ENCODE peak calls at places on chromosomes 2 and 18, in six cellular contexts. Q is epithelial cell of proximal tubule; T is heart left ventricle; I is activated CD4-positive, alpha-beta T cell treated with anti-CD3 and anti-CD28 coated beads, Interleukin-2, amount 10 ng/mL, durations not matched to agents 7 days and 5 days; Y is HFFc6; F is fibroblast of pulmonary artery. G is an unnamed sample.

GRCh38 chr2:131042161-131042775 is 51.0 kb downstream of the FAM168B start:
- DNase-seq in T (no peak), F (no peak), Q (no peak), I (no peak), Y (no peak), G (no peak)

GRCh38 chr18:31983020-31983419 is 35.6 kb upstream of the RNF125 start:
- DNase-seq in Q (no peak), T (no peak), Y (no peak), I (no peak), F (no peak), G (no peak)

GRCh38 chr2:127770973-127771735 is 39.8 kb downstream of the WDR33 start:
- DNase-seq in F (peak), I (no peak), Q (no peak), Y (peak), T (no peak), G (peak)

GRCh38 chr2:152588911-152589310 is 128.3 kb downstream of the PRPF40A start:
- DNase-seq in Q (no peak), T (no peak), I (no peak), Y (no peak), F (no peak), G (no peak)

GRCh38 chr2:208556954-208557601 is 150.5 kb downstream of the PTH2R start:
- DNase-seq in F (no peak), Y (no peak), T (no peak), Q (no peak), I (no peak), G (peak)

GRCh38 chr2:222034058-222034457 is 264.7 kb downstream of the PAX3 start:
- DNase-seq in T (no peak), Q (no peak), Y (no peak), F (no peak), I (no peak), G (no peak)

GRCh38 chr18:40041951-40042350 is 1913.1 kb upstream of the PIK3C3 start:
- DNase-seq in Q (no peak), Y (no peak), T (no peak), I (no peak), F (no peak), G (no peak)

GRCh38 chr18:55634545-55634944 is 46.6 kb upstream of the TCF4 start:
- DNase-seq in I (no peak), Q (no peak), F (peak), Y (peak), T (no peak), G (no peak)

GRCh38 chr18:74356959-74357358 is 41.3 kb downstream of the C18orf63 start:
- DNase-seq in I (no peak), Q (no peak), T (no peak), F (no peak), Y (no peak), G (no peak)

GRCh38 chr2:96739633-96740428 is at the start of gene LMAN2L:
- DNase-seq in T (peak), Y (peak), Q (peak), I (peak), F (peak), G (peak)

GRCh38 chr2:47205576-47206141 is 50.6 kb upstream of the STPG4 start:
- DNase-seq in Q (no peak), F (peak), I (no peak), Y (no peak), T (no peak), G (no peak)

GRCh38 chr18:59070181-59070912 is 69.3 kb upstream of the SEC11C start:
- DNase-seq in Y (peak), I (peak), T (peak), Q (no peak), F (peak), G (peak)

GRCh38 chr18:48876590-48876989 is 74.2 kb downstream of the SMAD7 start:
- DNase-seq in Q (no peak), T (no peak), Y (no peak), F (no peak), I (no peak), G (no peak)

GRCh38 chr2:166257859-166258258 is 117.9 kb downstream of the SCN9A start:
- DNase-seq in F (no peak), T (no peak), I (no peak), Y (no peak), Q (no peak), G (no peak)

GRCh38 chr18:45059695-45060094 is 379.0 kb downstream of the SETBP1 start:
- DNase-seq in Q (peak), T (no peak), F (peak), Y (peak), I (no peak), G (no peak)

GRCh38 chr2:33108483-33109443 is 162.0 kb downstream of the LTBP1 start:
- DNase-seq in F (peak), I (no peak), T (no peak), Y (peak), Q (peak), G (peak)

GRCh38 chr2:100821255-100821912 is 1.4 kb downstream of the NPAS2 start:
- DNase-seq in F (peak), I (no peak), Q (no peak), Y (no peak), T (no peak), G (no peak)

G was measured in erythroblast.